ENCODE peak calls at places on chromosome 18, in four cellular contexts. Z, N, V and Q are unnamed samples.

GRCh38 chr18:22543764-22544163 is 126.0 kb upstream of the CTAGE1 start:
- DNase-seq in V (no peak), N (no peak), Z (no peak), Q (no peak)

GRCh38 chr18:77063256-77063655 is 69.3 kb downstream of the MBP start:
- DNase-seq in N (no peak), V (no peak), Z (peak), Q (no peak)

GRCh38 chr18:35852786-35853185 is 119.7 kb upstream of the RMP24 start:
- DNase-seq in Z (no peak), V (no peak), N (no peak), Q (no peak)

GRCh38 chr18:69085933-69086332 is 288.1 kb downstream of the CCDC102B start:
- DNase-seq in V (no peak), N (no peak), Z (no peak), Q (no peak)

GRCh38 chr18:28208712-28209265 is 31.9 kb upstream of the CDH2 start:
- DNase-seq in N (no peak), V (no peak), Z (no peak), Q (no peak)

GRCh38 chr18:24678626-24679025 is 218.2 kb downstream of the HRH4 start:
- DNase-seq in V (no peak), Z (no peak), N (no peak), Q (no peak)

GRCh38 chr18:21179590-21180220 is 62.3 kb upstream of the GREB1L start:
- DNase-seq in Z (peak), V (peak), N (peak), Q (peak)

GRCh38 chr18:68679531-68679930 is 35.4 kb downstream of the TMX3 start:
- DNase-seq in V (no peak), N (no peak), Z (no peak), Q (no peak)

GRCh38 chr18:54805571-54806334 is 22.5 kb upstream of the RAB27B start:
- DNase-seq in V (peak), N (peak), Z (no peak), Q (no peak)

GRCh38 chr18:58882681-58883080 is 18.0 kb downstream of the ZNF532 start:
- DNase-seq in N (no peak), V (no peak), Z (no peak), Q (no peak)

GRCh38 chr18:40911582-40912254 is 1043.3 kb upstream of the PIK3C3 start:
- DNase-seq in V (no peak), Z (no peak), N (no peak), Q (no peak)

GRCh38 chr18:5061785-5062184 is 135.3 kb downstream of the AKAIN1 start:
- DNase-seq in N (no peak), V (no peak), Z (no peak), Q (no peak)

GRCh38 chr18:5060543-5060942 is 136.5 kb downstream of the AKAIN1 start:
- DNase-seq in N (no peak), Z (no peak), V (no peak), Q (no peak)

GRCh38 chr18:5057348-5058012 is 139.6 kb downstream of the AKAIN1 start:
- DNase-seq in Z (peak), N (peak), V (peak), Q (peak)

GRCh38 chr18:5059540-5060032 is 137.5 kb downstream of the AKAIN1 start:
- DNase-seq in N (no peak), V (no peak), Z (no peak), Q (no peak)

DNA sequence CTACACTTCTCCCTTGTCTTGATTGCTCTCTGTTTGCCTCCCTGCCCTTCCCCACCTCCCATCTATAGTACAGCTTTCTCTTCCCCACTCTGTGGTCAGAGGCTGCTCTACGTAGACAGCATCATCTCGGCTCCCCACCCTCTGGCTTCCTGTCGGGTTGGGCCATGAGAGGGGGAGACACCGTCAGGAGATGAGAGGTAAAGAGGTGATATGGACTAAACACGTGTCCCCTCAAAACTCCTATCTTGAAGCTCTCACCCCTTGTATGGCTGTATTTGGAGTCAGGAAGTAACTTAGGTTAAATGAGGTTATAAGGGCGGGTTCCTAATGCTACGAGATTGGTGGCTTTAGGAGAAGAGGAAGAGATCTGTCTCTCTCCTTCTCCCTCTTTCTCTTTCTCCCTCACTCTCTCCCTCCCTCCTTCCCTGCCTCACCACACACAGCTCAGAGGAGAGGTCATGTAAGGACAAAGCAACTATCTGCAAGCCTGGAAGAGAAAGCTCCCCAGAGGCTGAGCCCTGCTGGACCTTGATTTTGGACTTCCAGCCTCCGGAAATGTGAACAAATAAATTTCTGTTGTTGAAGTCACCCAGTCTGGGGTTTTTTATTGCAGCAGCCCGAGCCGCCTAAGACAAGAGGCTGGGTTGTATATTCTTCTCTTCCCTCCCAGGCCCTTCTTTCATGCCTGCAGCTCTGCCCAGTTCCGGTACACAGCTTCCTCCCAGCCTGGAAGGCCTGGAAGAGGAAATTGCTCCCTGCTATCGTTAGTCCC is 138.1 kb downstream of the AKAIN1 start:
- DNase-seq in Z (peak), N (no peak), V (no peak), Q (no peak)
- TF ChIP-seq FOXM1 in Z (no peak), N (no peak), V (no peak), Q (no peak)

GRCh38 chr18:79186649-79187048 is 117.5 kb downstream of the ATP9B start:
- DNase-seq in V (no peak), Z (peak), N (no peak), Q (no peak)

GRCh38 chr18:79178044-79178632 is 108.9 kb downstream of the ATP9B start:
- DNase-seq in N (no peak), V (no peak), Z (no peak), Q (no peak)

GRCh38 chr18:79182047-79182713 is 113.0 kb downstream of the ATP9B start:
- DNase-seq in V (no peak), Z (no peak), N (no peak), Q (no peak)
- TF ChIP-seq TARDBP in V (no peak), Z (no peak), N (no peak), Q (no peak)

GRCh38 chr18:31034541-31034940 is 8.0 kb downstream of the DSC3 start:
- DNase-seq in Z (no peak), V (no peak), N (no peak), Q (no peak)
- TF ChIP-seq SP1 in Z (no peak), V (no peak), N (no peak), Q (no peak)

DNA sequence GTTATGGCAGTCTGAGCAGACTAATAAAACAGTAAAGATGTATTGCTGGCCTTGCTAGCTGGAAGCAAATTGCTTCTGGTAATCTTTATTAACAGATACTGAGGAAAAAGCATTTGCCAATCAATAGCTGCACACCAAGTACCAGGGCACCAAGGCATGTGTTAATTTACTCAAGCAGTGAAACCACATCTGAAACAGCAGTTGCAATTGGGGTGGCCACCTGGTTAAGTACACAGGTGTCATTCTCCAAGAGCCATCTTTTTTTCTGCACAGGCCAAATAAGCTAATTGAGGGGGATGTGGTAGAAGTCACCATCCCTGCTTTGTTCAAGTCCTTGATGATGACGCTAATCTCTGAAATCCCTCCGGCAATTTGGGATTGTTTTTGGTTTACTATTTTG is 8.7 kb upstream of the SEH1L start:
- DNase-seq in Z (no peak), V (no peak), N (no peak), Q (no peak)
- TF ChIP-seq FOXM1 in Z (no peak), V (no peak), N (no peak), Q (no peak)

GRCh38 chr18:5145168-5145857 is 51.7 kb downstream of the AKAIN1 start:
- DNase-seq in N (no peak), Z (no peak), V (no peak), Q (no peak)
- TF ChIP-seq TARDBP in N (no peak), Z (no peak), V (no peak), Q (no peak)

GRCh38 chr18:474416-474815 is 26.1 kb downstream of the COLEC12 start:
- DNase-seq in N (no peak), V (no peak), Z (no peak), Q (no peak)

GRCh38 chr18:475202-475624 is 25.3 kb downstream of the COLEC12 start:
- DNase-seq in Z (no peak), V (no peak), N (peak), Q (no peak)

GRCh38 chr18:471701-472100 is 28.8 kb downstream of the COLEC12 start:
- DNase-seq in Z (no peak), V (no peak), N (no peak), Q (no peak)

GRCh38 chr18:476368-476767 is 24.1 kb downstream of the COLEC12 start:
- DNase-seq in N (no peak), Z (no peak), V (no peak), Q (no peak)

GRCh38 chr18:473687-474265 is 26.7 kb downstream of the COLEC12 start:
- DNase-seq in V (no peak), N (no peak), Z (no peak), Q (no peak)
- TF ChIP-seq SP1 in V (no peak), N (no peak), Z (no peak), Q (no peak)

DNA sequence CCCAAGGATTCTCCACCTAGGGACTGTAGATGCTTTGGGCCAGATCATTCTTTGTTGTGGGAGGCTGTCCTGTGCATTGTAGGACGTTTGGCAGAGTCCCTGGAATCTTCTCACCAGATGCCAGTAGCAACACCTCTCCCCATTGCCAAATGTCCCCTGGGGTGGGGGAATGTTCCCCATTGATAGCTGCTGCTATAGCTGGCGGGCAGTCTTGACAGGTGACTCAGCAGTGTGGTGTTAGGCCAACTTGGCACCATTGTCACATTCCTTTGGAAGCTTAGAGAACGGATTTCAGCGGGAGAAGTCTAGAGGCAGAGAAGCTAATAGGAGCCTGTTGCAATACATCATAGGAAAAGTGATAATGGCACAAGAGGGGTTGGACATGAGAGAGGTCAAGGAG is 495.7 kb upstream of the SMIM21 start:
- DNase-seq in V (no peak), N (no peak), Z (no peak), Q (no peak)
- TF ChIP-seq FOXM1 in V (no peak), N (no peak), Z (no peak), Q (no peak)